ENCODE peak calls at places on chromosomes 13 and 19, in nine cellular contexts. U is GM23248, F is OCI-LY7, J is MM.1S, E is SK-N-SH, K is GM23338, N is PC-3, B is HCT116, G is hepatocyte. I is an unnamed sample.

GRCh38 chr13:101941095-101941777 is 460.6 kb downstream of the FGF14 start:
- DNase-seq in N (peak; percentile 19), E (peak; percentile 14), B (no peak), J (no peak), F (no peak), G (no peak), U (peak; percentile 16), K (peak; percentile 57), I (no peak)

GRCh38 chr19:1455336-1456120 is 5.6 kb downstream of the APC2 start:
- DNase-seq in E (peak; percentile 94), F (peak; percentile 95), U (peak; percentile 77), G (peak; percentile 46), N (peak; percentile 85), J (peak; percentile 94), B (peak; percentile 97), K (peak; percentile 100), I (peak; percentile 70)

GRCh38 chr13:81487151-81487550 is 1146.2 kb upstream of the SPRY2 start:
- DNase-seq in J (peak; percentile 18), N (peak; percentile 61), E (peak; percentile 1), B (peak; percentile 35), K (peak; percentile 86), G (peak; percentile 52), F (no peak), U (no peak), I (peak; percentile 76)

GRCh38 chr13:102589291-102589822 is 7.4 kb upstream of the TPP2 start:
- DNase-seq in K (no peak), N (no peak), B (no peak), F (no peak), J (no peak), G (no peak), U (peak; percentile 26), E (no peak), I (no peak)

GRCh38 chr19:55229145-55229788 is 704 bp upstream of the TMEM86B start:
- DNase-seq in G (no peak), N (no peak), E (no peak), J (no peak), U (no peak), F (no peak), B (no peak), K (no peak), I (no peak)

GRCh38 chr13:41546372-41547252 is 89.3 kb downstream of the RGCC start:
- DNase-seq in G (no peak), F (no peak), U (peak; percentile 93), K (no peak), J (no peak), E (no peak), B (no peak), N (peak; percentile 71), I (no peak)

GRCh38 chr19:12880551-12881171 is 588 bp downstream of the DNASE2 start:
- DNase-seq in N (peak; percentile 25), E (no peak), G (peak; percentile 47), B (no peak), J (peak; percentile 34), K (peak; percentile 57), F (peak; percentile 72), U (peak; percentile 54), I (peak; percentile 69)

GRCh38 chr19:11678504-11678903 is 60.2 kb downstream of the ZNF823 start:
- DNase-seq in G (no peak), U (no peak), J (no peak), F (no peak), B (no peak), E (no peak), K (no peak), N (no peak), I (no peak)

GRCh38 chr13:110922506-110922905 is 7.6 kb upstream of the ANKRD10 start:
- DNase-seq in B (no peak), E (no peak), N (no peak), U (no peak), J (no peak), G (no peak), K (no peak), F (no peak), I (no peak)

GRCh38 chr19:30969586-30969985 is 379.6 kb downstream of the TSHZ3 start:
- DNase-seq in U (peak; percentile 2), F (no peak), B (no peak), G (no peak), J (no peak), N (no peak), E (no peak), K (no peak), I (no peak)

DNA sequence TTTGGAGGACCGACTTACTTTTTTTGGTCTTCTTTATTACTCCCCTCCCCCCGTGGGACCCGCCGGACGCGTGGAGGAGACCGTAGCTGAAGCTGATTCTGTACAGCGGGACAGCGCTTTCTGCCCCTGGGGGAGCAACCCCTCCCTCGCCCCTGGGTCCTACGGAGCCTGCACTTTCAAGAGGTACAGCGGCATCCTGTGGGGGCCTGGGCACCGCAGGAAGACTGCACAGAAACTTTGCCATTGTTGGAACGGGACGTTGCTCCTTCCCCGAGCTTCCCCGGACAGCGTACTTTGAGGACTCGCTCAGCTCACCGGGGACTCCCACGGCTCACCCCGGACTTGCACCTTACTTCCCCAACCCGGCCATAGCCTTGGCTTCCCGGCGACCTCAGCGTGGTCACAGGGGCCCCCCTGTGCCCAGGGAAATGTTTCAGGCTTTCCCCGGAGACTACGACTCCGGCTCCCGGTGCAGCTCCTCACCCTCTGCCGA is 409 bp downstream of the FOSB start:
- DNase-seq in K (no peak), F (peak; percentile 49), G (peak; percentile 57), J (no peak), E (no peak), B (no peak), U (peak; percentile 62), N (no peak), I (peak; percentile 68)
- H3K4me2 ChIP-seq in K (peak overlapping the region; percentile 98), F (peak overlapping the region; percentile 100), G (peak overlapping the region; percentile 96), J (peak overlapping the region; percentile 90), E (peak overlapping the region; percentile 99), B (peak overlapping the region; percentile 100), U (peak overlapping the region; percentile 100), N (peak overlapping the region; percentile 97), I (peak overlapping the region; percentile 97)

DNA sequence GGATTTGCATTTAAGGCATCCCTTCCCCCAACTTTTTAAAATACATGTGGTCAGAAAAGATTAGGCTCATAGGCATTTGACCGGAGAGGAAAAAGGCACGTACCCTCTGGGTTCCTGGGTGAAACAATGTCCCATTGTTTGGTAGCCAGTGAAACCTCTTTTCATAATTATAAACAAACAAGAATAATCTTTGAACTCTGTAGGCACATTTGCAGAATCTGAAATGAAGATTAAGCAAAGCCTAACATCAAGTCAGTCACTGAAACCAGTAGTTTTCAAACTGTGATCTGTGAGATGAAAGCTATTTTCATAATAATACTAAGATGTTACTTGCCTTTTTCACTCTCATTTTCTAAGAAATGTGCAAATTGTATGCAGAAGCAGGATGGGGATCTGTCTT is 105.3 kb downstream of the WDFY2 start:
- DNase-seq in K (no peak), G (no peak), B (no peak), E (no peak), U (no peak), N (no peak), F (no peak), J (no peak), I (peak; percentile 27)
- TF ChIP-seq EZH2phosphoT487 in K (no peak), G (no peak), B (no peak), E (no peak), U (no peak), N (no peak), F (no peak), J (no peak), I (no peak)

GRCh38 chr13:50610238-50610637 is 233.3 kb downstream of the DLEU7 start:
- DNase-seq in G (no peak), E (no peak), U (no peak), B (no peak), K (no peak), N (no peak), J (no peak), F (no peak), I (no peak)
- H3K4me2 ChIP-seq in G (no peak overlapping the region), E (no peak overlapping the region), U (no peak overlapping the region), B (no peak overlapping the region), K (no peak overlapping the region), N (no peak overlapping the region), J (no peak overlapping the region), F (no peak overlapping the region), I (no peak overlapping the region)

GRCh38 chr19:44848805-44849457 is 2.8 kb downstream of the NECTIN2 start:
- DNase-seq in B (no peak), K (no peak), E (peak; percentile 47), U (peak; percentile 25), N (no peak), G (peak; percentile 58), F (no peak), J (no peak), I (peak; percentile 67)

GRCh38 chr19:44848036-44848804 is 2.1 kb downstream of the NECTIN2 start:
- DNase-seq in N (peak; percentile 30), K (peak; percentile 87), U (peak; percentile 85), B (no peak), F (no peak), J (no peak), G (peak; percentile 60), E (peak; percentile 41), I (peak; percentile 67)

GRCh38 chr19:44846455-44847143 is 502 bp downstream of the NECTIN2 start:
- DNase-seq in G (peak; percentile 71), J (no peak), F (no peak), N (no peak), K (peak; percentile 98), E (peak; percentile 48), B (no peak), U (peak; percentile 44), I (peak; percentile 95)

GRCh38 chr19:44845612-44846454 is at the start of gene NECTIN2:
- DNase-seq in K (peak; percentile 99), F (peak; percentile 94), U (peak; percentile 98), G (peak; percentile 100), B (peak; percentile 98), E (peak; percentile 98), J (peak; percentile 90), N (peak; percentile 96), I (peak; percentile 99)

GRCh38 chr19:44847144-44848035 is 1.3 kb downstream of the NECTIN2 start:
- DNase-seq in U (peak; percentile 80), K (peak; percentile 85), E (peak; percentile 51), F (no peak), J (no peak), N (peak; percentile 62), G (peak; percentile 92), B (peak; percentile 8), I (peak; percentile 75)
- TF ChIP-seq EZH2phosphoT487 in U (no peak), K (no peak), E (no peak), F (no peak), J (no peak), N (no peak), G (no peak), B (no peak), I (no peak)

GRCh38 chr13:99989376-99990044 is 7.9 kb downstream of the ZIC2 start:
- DNase-seq in E (peak; percentile 39), N (no peak), U (no peak), J (no peak), G (no peak), F (no peak), B (no peak), K (peak; percentile 61), I (peak; percentile 56)
- H3K4me2 ChIP-seq in E (no peak overlapping the region), N (no peak overlapping the region), U (no peak overlapping the region), J (no peak overlapping the region), G (no peak overlapping the region), F (no peak overlapping the region), B (no peak overlapping the region), K (peak overlapping the region; percentile 74), I (peak overlapping the region; percentile 98)

GRCh38 chr19:42199440-42200115 is 17.9 kb downstream of the DEDD2 start:
- DNase-seq in U (no peak), B (no peak), E (no peak), K (peak; percentile 61), N (no peak), G (no peak), F (peak; percentile 43), J (peak; percentile 61), I (no peak)
- TF ChIP-seq EZH2phosphoT487 in U (no peak), B (no peak), E (no peak), K (no peak), N (no peak), G (no peak), F (no peak), J (no peak), I (no peak)